ENCODE peak calls at places on chromosome 19, in eight cellular contexts. One of them, this sample, is unnamed.
A peak's percentile ranks its signal among the peaks of the same experiment; 100 is the strongest.

GRCh38 chr19:7004313-7004931 is 16.8 kb downstream of the MBD3L2B start:
- DNase-seq in anterior cingulate cortex: no peak
- DNase-seq in CD4-positive, alpha-beta T cell: no peak
- DNase-seq in A549: peak; percentile 29
- DNase-seq in activated naive CD4-positive, alpha-beta T cell treated with anti-CD3 and anti-CD28 coated beads for 36 hours: peak; percentile 31
- DNase-seq in WTC11: no peak
- DNase-seq in activated CD4-positive, alpha-beta T cell treated with anti-CD3 and anti-CD28 coated beads, Interleukin-2, amount 10 ng/mL, durations not matched to agents 7 days and 5 days: peak; percentile 27
- DNase-seq in hypothalamus: no peak
- DNase-seq in this sample: no peak

GRCh38 chr19:17869114-17869608 is 2.6 kb upstream of the SLC5A5 start:
- DNase-seq in anterior cingulate cortex: no peak
- DNase-seq in CD4-positive, alpha-beta T cell: no peak
- DNase-seq in A549: no peak
- DNase-seq in activated naive CD4-positive, alpha-beta T cell treated with anti-CD3 and anti-CD28 coated beads for 36 hours: no peak
- DNase-seq in WTC11: peak; percentile 58
- DNase-seq in activated CD4-positive, alpha-beta T cell treated with anti-CD3 and anti-CD28 coated beads, Interleukin-2, amount 10 ng/mL, durations not matched to agents 7 days and 5 days: no peak
- DNase-seq in hypothalamus: no peak
- DNase-seq in this sample: no peak

GRCh38 chr19:13668964-13669363 is 95.4 kb upstream of the MRI1 start:
- DNase-seq in anterior cingulate cortex: no peak
- DNase-seq in CD4-positive, alpha-beta T cell: no peak
- DNase-seq in A549: no peak
- DNase-seq in activated naive CD4-positive, alpha-beta T cell treated with anti-CD3 and anti-CD28 coated beads for 36 hours: no peak
- DNase-seq in WTC11: no peak
- DNase-seq in activated CD4-positive, alpha-beta T cell treated with anti-CD3 and anti-CD28 coated beads, Interleukin-2, amount 10 ng/mL, durations not matched to agents 7 days and 5 days: no peak
- DNase-seq in hypothalamus: no peak
- DNase-seq in this sample: no peak

GRCh38 chr19:34430738-34431625 is 2.8 kb downstream of the UBA2 start:
- DNase-seq in anterior cingulate cortex: no peak
- DNase-seq in CD4-positive, alpha-beta T cell: peak; percentile 29
- DNase-seq in A549: peak; percentile 98
- DNase-seq in activated naive CD4-positive, alpha-beta T cell treated with anti-CD3 and anti-CD28 coated beads for 36 hours: peak; percentile 52
- DNase-seq in WTC11: peak; percentile 20
- DNase-seq in activated CD4-positive, alpha-beta T cell treated with anti-CD3 and anti-CD28 coated beads, Interleukin-2, amount 10 ng/mL, durations not matched to agents 7 days and 5 days: peak; percentile 69
- DNase-seq in hypothalamus: no peak
- DNase-seq in this sample: no peak

GRCh38 chr19:50981587-50982146 is 2.0 kb downstream of the KLK7 start:
- DNase-seq in anterior cingulate cortex: no peak
- DNase-seq in CD4-positive, alpha-beta T cell: no peak
- DNase-seq in A549: no peak
- DNase-seq in activated naive CD4-positive, alpha-beta T cell treated with anti-CD3 and anti-CD28 coated beads for 36 hours: no peak
- DNase-seq in WTC11: no peak
- DNase-seq in activated CD4-positive, alpha-beta T cell treated with anti-CD3 and anti-CD28 coated beads, Interleukin-2, amount 10 ng/mL, durations not matched to agents 7 days and 5 days: no peak
- DNase-seq in hypothalamus: no peak
- DNase-seq in this sample: no peak

GRCh38 chr19:29667941-29668340 is 2.7 kb downstream of the PLEKHF1 start:
- DNase-seq in anterior cingulate cortex: no peak
- DNase-seq in CD4-positive, alpha-beta T cell: peak; percentile 62
- DNase-seq in A549: no peak
- DNase-seq in activated naive CD4-positive, alpha-beta T cell treated with anti-CD3 and anti-CD28 coated beads for 36 hours: peak; percentile 78
- DNase-seq in WTC11: no peak
- DNase-seq in activated CD4-positive, alpha-beta T cell treated with anti-CD3 and anti-CD28 coated beads, Interleukin-2, amount 10 ng/mL, durations not matched to agents 7 days and 5 days: peak; percentile 75
- DNase-seq in hypothalamus: no peak
- DNase-seq in this sample: peak; percentile 54

GRCh38 chr19:41991025-41991424 is 3.0 kb downstream of the ATP1A3 start:
- DNase-seq in anterior cingulate cortex: no peak
- DNase-seq in CD4-positive, alpha-beta T cell: no peak
- DNase-seq in A549: no peak
- DNase-seq in activated naive CD4-positive, alpha-beta T cell treated with anti-CD3 and anti-CD28 coated beads for 36 hours: no peak
- DNase-seq in WTC11: no peak
- DNase-seq in activated CD4-positive, alpha-beta T cell treated with anti-CD3 and anti-CD28 coated beads, Interleukin-2, amount 10 ng/mL, durations not matched to agents 7 days and 5 days: no peak
- DNase-seq in hypothalamus: no peak
- DNase-seq in this sample: no peak

GRCh38 chr19:1998712-1999708 is 16.5 kb downstream of the BTBD2 start:
- DNase-seq in anterior cingulate cortex: no peak
- DNase-seq in CD4-positive, alpha-beta T cell: no peak
- DNase-seq in A549: no peak
- DNase-seq in activated naive CD4-positive, alpha-beta T cell treated with anti-CD3 and anti-CD28 coated beads for 36 hours: no peak
- DNase-seq in WTC11: no peak
- DNase-seq in activated CD4-positive, alpha-beta T cell treated with anti-CD3 and anti-CD28 coated beads, Interleukin-2, amount 10 ng/mL, durations not matched to agents 7 days and 5 days: no peak
- DNase-seq in hypothalamus: no peak
- DNase-seq in this sample: no peak

GRCh38 chr19:47004012-47004465 is 15.6 kb upstream of the NPAS1 start:
- DNase-seq in anterior cingulate cortex: no peak
- DNase-seq in CD4-positive, alpha-beta T cell: no peak
- DNase-seq in A549: no peak
- DNase-seq in activated naive CD4-positive, alpha-beta T cell treated with anti-CD3 and anti-CD28 coated beads for 36 hours: no peak
- DNase-seq in WTC11: no peak
- DNase-seq in activated CD4-positive, alpha-beta T cell treated with anti-CD3 and anti-CD28 coated beads, Interleukin-2, amount 10 ng/mL, durations not matched to agents 7 days and 5 days: no peak
- DNase-seq in hypothalamus: no peak
- DNase-seq in this sample: no peak

GRCh38 chr19:39140594-39140993 is 15.0 kb downstream of the PAK4 start:
- DNase-seq in anterior cingulate cortex: no peak
- DNase-seq in CD4-positive, alpha-beta T cell: no peak
- DNase-seq in A549: no peak
- DNase-seq in activated naive CD4-positive, alpha-beta T cell treated with anti-CD3 and anti-CD28 coated beads for 36 hours: no peak
- DNase-seq in WTC11: no peak
- DNase-seq in activated CD4-positive, alpha-beta T cell treated with anti-CD3 and anti-CD28 coated beads, Interleukin-2, amount 10 ng/mL, durations not matched to agents 7 days and 5 days: no peak
- DNase-seq in hypothalamus: no peak
- DNase-seq in this sample: no peak

GRCh38 chr19:35657904-35658700 is 8.2 kb upstream of the UPK1A start:
- DNase-seq in anterior cingulate cortex: no peak
- DNase-seq in CD4-positive, alpha-beta T cell: no peak
- DNase-seq in A549: peak; percentile 68
- DNase-seq in activated naive CD4-positive, alpha-beta T cell treated with anti-CD3 and anti-CD28 coated beads for 36 hours: no peak
- DNase-seq in WTC11: no peak
- DNase-seq in activated CD4-positive, alpha-beta T cell treated with anti-CD3 and anti-CD28 coated beads, Interleukin-2, amount 10 ng/mL, durations not matched to agents 7 days and 5 days: no peak
- DNase-seq in hypothalamus: no peak
- DNase-seq in this sample: no peak

GRCh38 chr19:54489341-54489740 is 13.3 kb upstream of the LAIR2 start:
- DNase-seq in anterior cingulate cortex: no peak
- DNase-seq in CD4-positive, alpha-beta T cell: no peak
- DNase-seq in A549: no peak
- DNase-seq in activated naive CD4-positive, alpha-beta T cell treated with anti-CD3 and anti-CD28 coated beads for 36 hours: no peak
- DNase-seq in WTC11: no peak
- DNase-seq in activated CD4-positive, alpha-beta T cell treated with anti-CD3 and anti-CD28 coated beads, Interleukin-2, amount 10 ng/mL, durations not matched to agents 7 days and 5 days: no peak
- DNase-seq in hypothalamus: no peak
- DNase-seq in this sample: no peak

GRCh38 chr19:2550431-2551171 is 74.7 kb downstream of the GADD45B start:
- DNase-seq in anterior cingulate cortex: no peak
- DNase-seq in CD4-positive, alpha-beta T cell: no peak
- DNase-seq in A549: no peak
- DNase-seq in activated naive CD4-positive, alpha-beta T cell treated with anti-CD3 and anti-CD28 coated beads for 36 hours: no peak
- DNase-seq in WTC11: no peak
- DNase-seq in activated CD4-positive, alpha-beta T cell treated with anti-CD3 and anti-CD28 coated beads, Interleukin-2, amount 10 ng/mL, durations not matched to agents 7 days and 5 days: no peak
- DNase-seq in hypothalamus: peak; percentile 23
- DNase-seq in this sample: peak; percentile 61

GRCh38 chr19:982567-983170 is 1.5 kb upstream of the WDR18 start:
- DNase-seq in anterior cingulate cortex: peak; percentile 65
- DNase-seq in CD4-positive, alpha-beta T cell: peak; percentile 67
- DNase-seq in A549: peak; percentile 80
- DNase-seq in activated naive CD4-positive, alpha-beta T cell treated with anti-CD3 and anti-CD28 coated beads for 36 hours: peak; percentile 71
- DNase-seq in WTC11: peak; percentile 86
- DNase-seq in activated CD4-positive, alpha-beta T cell treated with anti-CD3 and anti-CD28 coated beads, Interleukin-2, amount 10 ng/mL, durations not matched to agents 7 days and 5 days: peak; percentile 65
- DNase-seq in hypothalamus: peak; percentile 56
- DNase-seq in this sample: peak; percentile 82

GRCh38 chr19:41323430-41324125 is 13.6 kb downstream of the CCDC97 start:
- DNase-seq in anterior cingulate cortex: no peak
- DNase-seq in CD4-positive, alpha-beta T cell: no peak
- DNase-seq in A549: peak; percentile 93
- DNase-seq in activated naive CD4-positive, alpha-beta T cell treated with anti-CD3 and anti-CD28 coated beads for 36 hours: no peak
- DNase-seq in WTC11: no peak
- DNase-seq in activated CD4-positive, alpha-beta T cell treated with anti-CD3 and anti-CD28 coated beads, Interleukin-2, amount 10 ng/mL, durations not matched to agents 7 days and 5 days: no peak
- DNase-seq in hypothalamus: no peak
- DNase-seq in this sample: peak; percentile 80

GRCh38 chr19:33225458-33225925 is at the start of gene SLC7A10:
- DNase-seq in anterior cingulate cortex: no peak
- DNase-seq in CD4-positive, alpha-beta T cell: no peak
- DNase-seq in A549: no peak
- DNase-seq in activated naive CD4-positive, alpha-beta T cell treated with anti-CD3 and anti-CD28 coated beads for 36 hours: no peak
- DNase-seq in WTC11: no peak
- DNase-seq in activated CD4-positive, alpha-beta T cell treated with anti-CD3 and anti-CD28 coated beads, Interleukin-2, amount 10 ng/mL, durations not matched to agents 7 days and 5 days: no peak
- DNase-seq in hypothalamus: no peak
- DNase-seq in this sample: no peak

GRCh38 chr19:16200038-16200775 is 2.5 kb downstream of the AP1M1 start:
- DNase-seq in anterior cingulate cortex: no peak
- DNase-seq in CD4-positive, alpha-beta T cell: no peak
- DNase-seq in A549: no peak
- DNase-seq in activated naive CD4-positive, alpha-beta T cell treated with anti-CD3 and anti-CD28 coated beads for 36 hours: no peak
- DNase-seq in WTC11: no peak
- DNase-seq in activated CD4-positive, alpha-beta T cell treated with anti-CD3 and anti-CD28 coated beads, Interleukin-2, amount 10 ng/mL, durations not matched to agents 7 days and 5 days: no peak
- DNase-seq in hypothalamus: no peak
- DNase-seq in this sample: peak; percentile 56

GRCh38 chr19:17236414-17236716 is 9.4 kb downstream of the NR2F6 start:
- DNase-seq in anterior cingulate cortex: no peak
- DNase-seq in CD4-positive, alpha-beta T cell: no peak
- DNase-seq in A549: no peak
- DNase-seq in activated naive CD4-positive, alpha-beta T cell treated with anti-CD3 and anti-CD28 coated beads for 36 hours: no peak
- DNase-seq in WTC11: no peak
- DNase-seq in activated CD4-positive, alpha-beta T cell treated with anti-CD3 and anti-CD28 coated beads, Interleukin-2, amount 10 ng/mL, durations not matched to agents 7 days and 5 days: no peak
- DNase-seq in hypothalamus: no peak
- DNase-seq in this sample: no peak

GRCh38 chr19:33407716-33408115 is 34.2 kb downstream of the CEBPG start:
- DNase-seq in anterior cingulate cortex: no peak
- DNase-seq in CD4-positive, alpha-beta T cell: no peak
- DNase-seq in A549: no peak
- DNase-seq in activated naive CD4-positive, alpha-beta T cell treated with anti-CD3 and anti-CD28 coated beads for 36 hours: no peak
- DNase-seq in WTC11: no peak
- DNase-seq in activated CD4-positive, alpha-beta T cell treated with anti-CD3 and anti-CD28 coated beads, Interleukin-2, amount 10 ng/mL, durations not matched to agents 7 days and 5 days: no peak
- DNase-seq in hypothalamus: no peak
- DNase-seq in this sample: no peak

GRCh38 chr19:13159713-13160112 is 9.5 kb downstream of the IER2 start:
- DNase-seq in anterior cingulate cortex: no peak
- DNase-seq in CD4-positive, alpha-beta T cell: no peak
- DNase-seq in A549: no peak
- DNase-seq in activated naive CD4-positive, alpha-beta T cell treated with anti-CD3 and anti-CD28 coated beads for 36 hours: no peak
- DNase-seq in WTC11: no peak
- DNase-seq in activated CD4-positive, alpha-beta T cell treated with anti-CD3 and anti-CD28 coated beads, Interleukin-2, amount 10 ng/mL, durations not matched to agents 7 days and 5 days: no peak
- DNase-seq in hypothalamus: no peak
- DNase-seq in this sample: no peak

This sample was measured in sciatic nerve.